ENCODE peak calls at places on chromosomes 7 and 10, in six cellular contexts. One of them, this sample, is unnamed.

GRCh38 chr7:11079907-11080306 is 106.2 kb downstream of the PHF14 start:
- ATAC-seq in HCT116: no peak
- ATAC-seq in HepG2: no peak
- ATAC-seq in GM12878: no peak
- ATAC-seq in upper lobe of left lung: no peak
- ATAC-seq in K562: no peak
- ATAC-seq in this sample: no peak

GRCh38 chr10:4546500-4546899 is 279.5 kb upstream of the AKR1E2 start:
- ATAC-seq in HCT116: no peak
- ATAC-seq in HepG2: no peak
- ATAC-seq in GM12878: no peak
- ATAC-seq in upper lobe of left lung: no peak
- ATAC-seq in K562: no peak
- ATAC-seq in this sample: no peak

GRCh38 chr10:88960854-88961253 is 8.3 kb upstream of the ACTA2 start:
- ATAC-seq in HCT116: no peak
- ATAC-seq in HepG2: no peak
- ATAC-seq in GM12878: peak; percentile 78
- ATAC-seq in upper lobe of left lung: no peak
- ATAC-seq in K562: no peak
- ATAC-seq in this sample: no peak

GRCh38 chr7:12647364-12648219 is 39.8 kb upstream of the ARL4A start:
- ATAC-seq in HCT116: peak; percentile 90
- ATAC-seq in HepG2: peak; percentile 87
- ATAC-seq in GM12878: no peak
- ATAC-seq in upper lobe of left lung: peak; percentile 34
- ATAC-seq in K562: peak; percentile 95
- ATAC-seq in this sample: no peak

GRCh38 chr10:28806951-28807759 is 129.8 kb downstream of the BAMBI start:
- ATAC-seq in HCT116: no peak
- ATAC-seq in HepG2: no peak
- ATAC-seq in GM12878: no peak
- ATAC-seq in upper lobe of left lung: no peak
- ATAC-seq in K562: peak; percentile 71
- ATAC-seq in this sample: peak; percentile 52

GRCh38 chr10:124701435-124701834 is 42.7 kb downstream of the FAM53B start:
- ATAC-seq in HCT116: no peak
- ATAC-seq in HepG2: no peak
- ATAC-seq in GM12878: no peak
- ATAC-seq in upper lobe of left lung: peak; percentile 84
- ATAC-seq in K562: no peak
- ATAC-seq in this sample: peak; percentile 80

GRCh38 chr7:116138202-116138801 is 72.0 kb upstream of the TES start:
- ATAC-seq in HCT116: peak; percentile 96
- ATAC-seq in HepG2: peak; percentile 90
- ATAC-seq in GM12878: peak; percentile 99
- ATAC-seq in upper lobe of left lung: peak; percentile 90
- ATAC-seq in K562: peak; percentile 97
- ATAC-seq in this sample: peak; percentile 67

GRCh38 chr10:11448190-11448544 is 163.3 kb downstream of the USP6NL start:
- ATAC-seq in HCT116: no peak
- ATAC-seq in HepG2: peak; percentile 18
- ATAC-seq in GM12878: peak; percentile 77
- ATAC-seq in upper lobe of left lung: no peak
- ATAC-seq in K562: peak; percentile 19
- ATAC-seq in this sample: no peak

GRCh38 chr10:69895759-69896158 is 94.1 kb downstream of the COL13A1 start:
- ATAC-seq in HCT116: no peak
- ATAC-seq in HepG2: no peak
- ATAC-seq in GM12878: no peak
- ATAC-seq in upper lobe of left lung: peak; percentile 44
- ATAC-seq in K562: no peak
- ATAC-seq in this sample: peak; percentile 23

GRCh38 chr10:70302292-70302691 is 18.5 kb upstream of the NPFFR1 start:
- ATAC-seq in HCT116: no peak
- ATAC-seq in HepG2: no peak
- ATAC-seq in GM12878: no peak
- ATAC-seq in upper lobe of left lung: peak; percentile 87
- ATAC-seq in K562: no peak
- ATAC-seq in this sample: peak; percentile 78

GRCh38 chr10:68871731-68872342 is 29.3 kb upstream of the DDX50 start:
- ATAC-seq in HCT116: no peak
- ATAC-seq in HepG2: no peak
- ATAC-seq in GM12878: no peak
- ATAC-seq in upper lobe of left lung: no peak
- ATAC-seq in K562: no peak
- ATAC-seq in this sample: peak; percentile 77

DNA sequence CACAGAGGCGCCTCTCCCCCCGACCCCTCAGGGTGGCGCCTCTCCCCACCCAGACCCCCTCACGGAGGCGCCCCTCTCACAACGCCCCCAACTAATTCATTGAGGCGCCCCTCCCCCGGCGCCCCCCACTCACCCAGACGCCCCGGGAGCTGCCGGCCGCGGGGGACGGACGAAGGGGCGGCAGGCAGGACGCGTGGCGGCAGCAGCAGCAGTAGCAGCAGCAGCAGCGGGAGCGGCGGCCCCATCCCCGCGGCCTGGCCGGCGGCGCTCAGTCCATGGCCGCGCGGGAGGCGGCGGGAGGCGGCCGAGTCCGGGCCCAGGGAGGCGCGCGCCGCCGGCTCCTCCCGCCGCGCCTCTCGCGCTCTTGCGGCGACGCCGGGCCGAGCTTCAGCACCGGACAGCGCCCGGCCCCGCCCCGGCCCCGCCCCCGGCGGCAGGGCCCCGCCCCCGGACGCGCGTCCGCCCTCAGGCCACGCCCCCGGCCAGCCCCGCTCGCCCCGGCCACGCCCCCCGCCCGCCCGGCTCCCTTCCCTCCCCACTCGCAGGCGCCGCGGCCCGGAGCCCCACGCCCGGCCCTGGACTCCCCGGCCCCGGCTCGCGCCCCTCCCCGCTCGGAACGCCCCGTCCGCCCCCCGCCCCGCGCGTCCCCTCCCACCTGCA is at the start of gene PTPRN2:
- ATAC-seq in HCT116: peak; percentile 96
- ATAC-seq in HepG2: peak; percentile 29
- ATAC-seq in GM12878: no peak
- ATAC-seq in upper lobe of left lung: peak; percentile 93
- ATAC-seq in K562: peak; percentile 98
- ATAC-seq in this sample: peak; percentile 81
- TF ChIP-seq POLR2AphosphoS5 in HCT116: no peak
- TF ChIP-seq POLR2AphosphoS5 in HepG2: no peak
- TF ChIP-seq POLR2AphosphoS5 in GM12878: no peak
- TF ChIP-seq POLR2AphosphoS5 in upper lobe of left lung: no peak
- TF ChIP-seq POLR2AphosphoS5 in K562: no peak
- TF ChIP-seq POLR2AphosphoS5 in this sample: no peak

DNA sequence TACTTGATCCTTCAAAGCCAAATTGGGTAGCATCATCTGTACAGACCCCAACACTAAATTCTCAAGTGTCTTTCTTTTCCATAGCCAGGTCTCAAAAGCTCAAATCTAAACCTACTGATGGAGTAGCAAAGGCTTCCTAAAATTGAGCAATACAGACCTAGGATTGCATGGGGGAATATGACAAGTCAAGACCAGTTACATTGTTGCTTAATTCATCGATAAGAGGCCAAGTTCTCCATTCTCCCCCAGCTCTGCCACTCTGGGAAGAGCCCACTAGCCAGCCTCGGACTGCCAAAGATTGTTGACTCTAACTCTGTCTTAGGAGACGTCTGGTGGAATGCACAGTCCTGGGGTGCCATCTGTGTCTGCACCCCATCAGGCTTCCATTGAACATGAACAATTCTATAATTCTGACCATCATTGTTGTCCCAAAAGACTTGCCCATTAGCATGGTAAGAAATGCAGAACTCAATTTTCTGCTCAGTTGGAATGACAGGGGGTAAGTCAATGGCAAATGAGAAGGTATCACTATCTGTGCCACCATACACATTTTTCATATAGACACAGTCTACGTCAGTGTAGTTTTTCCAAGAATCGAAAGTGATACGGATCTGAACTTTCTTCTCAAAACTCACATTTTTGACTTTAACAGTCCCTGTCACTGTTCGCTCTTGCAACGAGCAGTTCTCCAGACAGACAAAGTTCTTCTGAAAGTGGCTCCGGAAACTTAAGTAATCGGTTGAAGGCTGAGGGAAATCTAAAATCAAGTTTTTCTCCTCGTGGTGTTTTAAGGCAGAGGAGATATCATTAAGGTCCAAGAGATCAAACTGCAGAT is 2.9 kb downstream of the PPP1R3C start:
- ATAC-seq in HCT116: no peak
- ATAC-seq in HepG2: no peak
- ATAC-seq in GM12878: no peak
- ATAC-seq in upper lobe of left lung: no peak
- ATAC-seq in K562: peak; percentile 59
- ATAC-seq in this sample: no peak
- TF ChIP-seq POLR2A in HCT116: no peak
- TF ChIP-seq POLR2A in HepG2: no peak
- TF ChIP-seq POLR2A in GM12878: no peak
- TF ChIP-seq POLR2A in upper lobe of left lung: no peak
- TF ChIP-seq POLR2A in K562: no peak
- TF ChIP-seq POLR2A in this sample: no peak

GRCh38 chr10:13987472-13987871 is 343.3 kb downstream of the FRMD4A start:
- ATAC-seq in HCT116: no peak
- ATAC-seq in HepG2: no peak
- ATAC-seq in GM12878: peak; percentile 77
- ATAC-seq in upper lobe of left lung: peak; percentile 14
- ATAC-seq in K562: no peak
- ATAC-seq in this sample: no peak
- TF ChIP-seq POLR2AphosphoS5 in HCT116: no peak
- TF ChIP-seq POLR2AphosphoS5 in HepG2: no peak
- TF ChIP-seq POLR2AphosphoS5 in GM12878: no peak
- TF ChIP-seq POLR2AphosphoS5 in upper lobe of left lung: no peak
- TF ChIP-seq POLR2AphosphoS5 in K562: no peak
- TF ChIP-seq POLR2AphosphoS5 in this sample: no peak

DNA sequence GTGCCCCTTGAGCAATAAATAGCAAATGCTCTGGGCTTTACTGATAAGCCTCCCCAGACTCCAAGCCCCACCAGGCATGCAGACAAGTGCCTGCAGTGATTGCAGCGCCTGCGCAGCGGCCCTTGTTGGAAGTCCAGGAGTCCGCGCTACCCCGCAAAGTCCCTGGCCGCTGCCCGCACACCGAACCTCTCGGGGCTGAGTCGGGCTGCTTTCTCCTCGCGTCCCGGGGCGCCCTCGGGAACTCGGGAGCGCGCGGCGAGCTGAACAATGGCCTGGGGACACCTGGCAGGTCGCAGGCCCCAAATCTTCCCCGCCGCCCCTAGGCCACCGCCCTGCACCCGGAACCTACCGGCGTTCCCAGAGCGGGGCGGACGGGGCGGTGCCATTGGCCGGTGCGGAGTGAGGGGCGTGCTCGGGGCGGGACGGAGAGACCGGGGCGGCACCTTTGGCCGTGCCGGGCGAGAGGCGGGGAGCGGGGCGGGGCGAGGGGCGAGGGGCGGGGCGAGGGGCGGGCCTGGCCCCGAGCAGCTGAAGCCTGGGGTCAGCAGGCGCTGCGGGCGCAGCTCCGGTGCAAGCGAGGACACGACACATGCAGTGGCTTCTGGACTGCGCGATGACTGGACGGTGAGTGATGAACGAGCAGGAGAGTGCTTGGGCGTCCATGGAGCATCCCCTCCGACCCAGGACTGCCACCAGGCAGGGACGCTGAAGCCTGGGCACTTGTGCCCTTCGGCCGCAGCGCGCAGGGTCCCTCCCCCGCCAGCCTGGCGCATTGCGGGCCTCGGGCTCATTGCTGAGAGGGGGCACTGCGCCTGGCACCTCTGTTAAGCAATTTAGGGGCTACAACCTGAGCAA is at the start of gene RASSF4:
- ATAC-seq in HCT116: peak; percentile 100
- ATAC-seq in HepG2: peak; percentile 89
- ATAC-seq in GM12878: peak; percentile 92
- ATAC-seq in upper lobe of left lung: peak; percentile 97
- ATAC-seq in K562: peak; percentile 100
- ATAC-seq in this sample: peak; percentile 95
- TF ChIP-seq POLR2A in HCT116: peak; percentile 44
- TF ChIP-seq POLR2A in HepG2: peak; percentile 75
- TF ChIP-seq POLR2A in GM12878: peak; percentile 98
- TF ChIP-seq POLR2A in upper lobe of left lung: peak; percentile 75
- TF ChIP-seq POLR2A in K562: peak; percentile 52
- TF ChIP-seq POLR2A in this sample: peak; percentile 83

GRCh38 chr10:93991596-93992284 is 2.0 kb upstream of the PLCE1 start:
- ATAC-seq in HCT116: peak; percentile 62
- ATAC-seq in HepG2: peak; percentile 84
- ATAC-seq in GM12878: no peak
- ATAC-seq in upper lobe of left lung: peak; percentile 84
- ATAC-seq in K562: no peak
- ATAC-seq in this sample: peak; percentile 70
- TF ChIP-seq POLR2AphosphoS5 in HCT116: no peak
- TF ChIP-seq POLR2AphosphoS5 in HepG2: no peak
- TF ChIP-seq POLR2AphosphoS5 in GM12878: no peak
- TF ChIP-seq POLR2AphosphoS5 in upper lobe of left lung: no peak
- TF ChIP-seq POLR2AphosphoS5 in K562: no peak
- TF ChIP-seq POLR2AphosphoS5 in this sample: peak; percentile 6

GRCh38 chr10:43396061-43396927 is 12.7 kb downstream of the HNRNPF start:
- ATAC-seq in HCT116: peak; percentile 73
- ATAC-seq in HepG2: peak; percentile 72
- ATAC-seq in GM12878: peak; percentile 76
- ATAC-seq in upper lobe of left lung: peak; percentile 94
- ATAC-seq in K562: peak; percentile 79
- ATAC-seq in this sample: peak; percentile 93
- TF ChIP-seq POLR2A in HCT116: no peak
- TF ChIP-seq POLR2A in HepG2: peak; percentile 54
- TF ChIP-seq POLR2A in GM12878: peak; percentile 66
- TF ChIP-seq POLR2A in upper lobe of left lung: peak; percentile 6
- TF ChIP-seq POLR2A in K562: peak; percentile 82
- TF ChIP-seq POLR2A in this sample: peak; percentile 8

DNA sequence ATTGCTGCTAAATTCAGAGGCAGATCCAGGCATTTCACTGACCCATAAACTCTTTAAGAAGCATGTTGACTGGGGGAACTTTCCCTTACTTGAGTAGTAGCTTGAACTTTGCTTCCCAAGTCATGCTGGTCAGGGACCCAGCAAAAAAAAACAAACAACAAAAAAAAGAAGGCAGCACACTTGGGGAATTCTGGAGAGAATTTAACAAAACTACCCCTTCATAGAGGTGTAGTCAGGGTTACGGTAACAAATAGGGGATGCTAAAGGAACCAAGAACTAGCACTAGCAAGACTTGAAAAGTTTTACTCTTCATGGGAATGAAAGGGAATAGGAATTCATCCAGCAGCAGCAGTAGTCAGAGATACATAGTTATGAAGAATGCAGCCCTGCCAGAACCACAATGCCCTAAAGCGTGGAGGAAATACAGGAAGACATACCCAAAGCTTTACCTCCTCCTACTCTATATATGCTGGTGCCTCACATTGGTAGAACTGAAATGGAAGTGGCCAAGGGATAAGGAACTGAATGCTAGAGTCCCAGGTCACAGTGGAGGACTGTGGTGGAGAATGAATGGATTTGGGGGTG is 67.3 kb downstream of the PHYHIPL start:
- ATAC-seq in HCT116: no peak
- ATAC-seq in HepG2: peak; percentile 42
- ATAC-seq in GM12878: no peak
- ATAC-seq in upper lobe of left lung: no peak
- ATAC-seq in K562: no peak
- ATAC-seq in this sample: no peak
- TF ChIP-seq POLR2AphosphoS5 in HCT116: no peak
- TF ChIP-seq POLR2AphosphoS5 in HepG2: peak; percentile 41
- TF ChIP-seq POLR2AphosphoS5 in GM12878: no peak
- TF ChIP-seq POLR2AphosphoS5 in upper lobe of left lung: no peak
- TF ChIP-seq POLR2AphosphoS5 in K562: no peak
- TF ChIP-seq POLR2AphosphoS5 in this sample: no peak